ENCODE peak calls at places on chromosomes 3 and 15, in seven cellular contexts. R is OCI-LY7, E is GM23248, D is PC-9, Z is SK-N-SH, U is GM23338, C is PC-3. I is an unnamed sample. For H3K9me2, the result is how much of the 10 kb centered on the place peaks cover.

GRCh38 chr15:35439291-35439690 is 106.7 kb downstream of the DPH6 start:
- DNase-seq in R (no peak), E (peak), D (no peak), Z (no peak), U (no peak), C (peak), I (no peak)

GRCh38 chr15:97909291-97909891 is 51.1 kb upstream of the ARRDC4 start:
- DNase-seq in R (peak), E (peak), D (peak), Z (peak), U (peak), C (peak), I (peak)

GRCh38 chr3:72636947-72637647 is 211.1 kb downstream of the SHQ1 start:
- DNase-seq in R (no peak), E (no peak), D (no peak), Z (no peak), U (no peak), C (no peak), I (no peak)

GRCh38 chr3:25376346-25376745 is 51.7 kb upstream of the RARB start:
- DNase-seq in R (no peak), E (no peak), D (no peak), Z (no peak), U (no peak), C (no peak), I (peak)

GRCh38 chr3:172282850-172283249 is 165.4 kb downstream of the GHSR start:
- DNase-seq in R (no peak), E (no peak), D (no peak), Z (no peak), U (no peak), C (no peak), I (no peak)

GRCh38 chr3:12004741-12005513 is 739 bp downstream of the SYN2 start:
- DNase-seq in R (no peak), E (no peak), D (no peak), Z (peak), U (peak), C (no peak), I (no peak)

GRCh38 chr3:169847896-169848295 is 21.8 kb downstream of the LRRC31 start:
- DNase-seq in R (no peak), E (no peak), D (no peak), Z (no peak), U (no peak), C (no peak), I (no peak)

GRCh38 chr3:125110016-125110875 is 54.4 kb upstream of the HEG1 start:
- DNase-seq in R (no peak), E (peak), D (peak), Z (no peak), U (no peak), C (peak), I (peak)

GRCh38 chr3:99760602-99761001 is 57.1 kb upstream of the CMSS1 start:
- DNase-seq in R (no peak), E (no peak), D (no peak), Z (no peak), U (no peak), C (no peak), I (no peak)

GRCh38 chr3:87997298-87997697 is 61.5 kb downstream of the CGGBP1 start:
- DNase-seq in R (no peak), E (peak), D (no peak), Z (no peak), U (no peak), C (peak), I (no peak)

GRCh38 chr3:147449669-147450068 is 40.5 kb downstream of the ZIC1 start:
- DNase-seq in R (no peak), E (no peak), D (no peak), Z (no peak), U (peak), C (no peak), I (no peak)

GRCh38 chr3:126888186-126888760 is 94.6 kb upstream of the PLXNA1 start:
- DNase-seq in R (no peak), E (no peak), D (no peak), Z (no peak), U (no peak), C (no peak), I (no peak)

GRCh38 chr3:136659253-136659652 is 92.9 kb downstream of the STAG1 start:
- DNase-seq in R (peak), E (peak), D (no peak), Z (peak), U (peak), C (no peak), I (peak)

GRCh38 chr3:4565806-4566501 is 72.8 kb downstream of the ITPR1 start:
- DNase-seq in R (no peak), E (no peak), D (peak), Z (no peak), U (no peak), C (peak), I (peak)

GRCh38 chr3:120894285-120894684 is 13.7 kb upstream of the STXBP5L start:
- DNase-seq in R (no peak), E (no peak), D (no peak), Z (no peak), U (no peak), C (peak), I (peak)

GRCh38 chr3:62567097-62568021 is 194.0 kb upstream of the FEZF2 start:
- DNase-seq in R (no peak), E (peak), D (no peak), Z (no peak), U (no peak), C (no peak), I (peak)

GRCh38 chr15:67137319-67137718 is 71.9 kb downstream of the SMAD3 start:
- DNase-seq in R (no peak), E (no peak), D (no peak), Z (no peak), U (no peak), C (no peak), I (no peak)

GRCh38 chr3:31246293-31247062 is 286.2 kb upstream of the STT3B start:
- DNase-seq in R (no peak), E (no peak), D (no peak), Z (no peak), U (no peak), C (no peak), I (no peak)

GRCh38 chr3:34376691-34377090 is 578.3 kb downstream of the PDCD6IP start:
- DNase-seq in R (no peak), E (no peak), D (no peak), Z (no peak), U (no peak), C (no peak), I (no peak)

GRCh38 chr3:134055661-134056060 is 25.9 kb upstream of the SLCO2A1 start:
- DNase-seq in R (no peak), E (no peak), D (no peak), Z (no peak), U (no peak), C (no peak), I (no peak)

GRCh38 chr3:187770224-187770623 is 25.0 kb upstream of the BCL6 start:
- DNase-seq in R (peak), E (no peak), D (peak), Z (no peak), U (no peak), C (no peak), I (no peak)

GRCh38 chr3:179323197-179323901 is 518 bp downstream of the ZNF639 start:
- DNase-seq in R (peak), E (peak), D (peak), Z (peak), U (peak), C (peak), I (peak)

GRCh38 chr3:48679416-48680380 is 6.0 kb downstream of the NCKIPSD start:
- DNase-seq in R (peak), E (no peak), D (no peak), Z (no peak), U (no peak), C (no peak), I (no peak)

GRCh38 chr15:74200871-74201419 is 1.6 kb downstream of the STRA6 start:
- DNase-seq in R (no peak), E (peak), D (peak), Z (peak), U (no peak), C (peak), I (no peak)

GRCh38 chr3:10361375-10361774 is 40.5 kb upstream of the SEC13 start:
- DNase-seq in R (peak), E (no peak), D (no peak), Z (no peak), U (no peak), C (no peak), I (no peak)

GRCh38 chr3:179105881-179106280 is 34.3 kb upstream of the ZMAT3 start:
- DNase-seq in R (no peak), E (no peak), D (no peak), Z (no peak), U (no peak), C (no peak), I (no peak)

GRCh38 chr3:107634142-107634489 is 111.4 kb downstream of the BBX start:
- DNase-seq in R (no peak), E (no peak), D (no peak), Z (no peak), U (no peak), C (no peak), I (no peak)

GRCh38 chr3:176362191-176362731 is 835.0 kb downstream of the TBL1XR1 start:
- DNase-seq in R (no peak), E (no peak), D (no peak), Z (no peak), U (peak), C (no peak), I (peak)

DNA sequence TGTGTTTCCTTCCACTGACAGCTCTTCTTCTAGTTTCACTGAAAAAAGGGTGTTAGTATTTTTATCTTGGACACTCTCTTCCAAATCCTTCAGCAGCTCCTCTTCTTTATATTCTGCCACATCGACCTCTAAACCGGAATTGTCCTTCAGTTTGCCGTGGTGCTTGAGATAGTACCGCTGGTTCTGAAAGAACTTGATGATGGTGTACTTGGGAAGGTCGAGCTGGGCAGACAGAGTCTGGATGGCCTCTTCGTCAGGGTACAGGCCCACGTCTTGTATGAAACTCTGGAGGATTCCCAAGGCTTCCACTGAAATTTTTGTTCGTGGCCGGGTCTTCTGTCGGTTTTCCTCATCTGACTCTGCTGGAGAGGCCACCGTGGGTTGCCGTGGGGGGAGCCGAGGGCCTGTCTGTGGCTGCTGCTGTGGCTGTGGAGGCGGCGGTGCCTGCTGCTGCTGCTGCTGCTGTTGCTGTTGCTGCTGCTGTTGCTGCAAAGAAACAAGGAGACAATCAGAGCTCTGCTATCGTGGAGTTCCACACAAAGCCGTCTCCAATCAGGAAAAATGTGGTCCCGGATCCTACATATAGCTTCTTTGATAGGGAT is 75.8 kb downstream of the SATB1 start:
- DNase-seq in R (no peak), E (no peak), D (no peak), Z (no peak), U (no peak), C (no peak), I (no peak)
- H3K27ac ChIP-seq in R (no peak), E (no peak), D (no peak), Z (no peak), U (no peak), C (no peak), I (no peak)

DNA sequence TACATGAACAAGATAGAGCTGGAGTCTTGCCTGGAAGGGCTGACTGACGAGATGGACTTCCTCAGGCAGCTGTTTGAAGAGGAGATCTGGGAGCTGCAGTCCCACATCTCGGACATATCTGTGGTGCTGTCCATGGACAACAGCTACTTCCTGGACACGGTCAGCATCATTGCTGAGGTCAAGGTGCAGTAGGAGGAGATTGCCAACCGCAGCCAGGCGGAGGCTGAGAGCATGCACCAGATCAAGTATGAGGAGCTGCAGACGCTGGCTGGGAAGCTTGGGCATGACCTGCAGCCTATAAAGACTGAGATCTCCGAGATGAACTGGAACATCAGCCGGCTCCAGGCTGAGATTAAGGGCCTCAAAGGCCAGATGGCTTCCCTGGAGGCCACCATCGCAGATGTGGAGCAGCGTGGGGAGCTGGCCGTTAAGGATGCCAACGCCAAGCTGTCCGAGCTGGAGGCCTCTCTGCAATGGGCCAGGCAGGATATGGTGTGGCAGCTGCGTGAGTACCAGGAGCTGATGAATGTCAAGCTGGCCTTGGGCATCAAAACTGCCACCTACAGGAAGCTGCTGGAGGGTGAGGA is 5.5 kb upstream of the LARP6 start:
- DNase-seq in R (no peak), E (no peak), D (no peak), Z (no peak), U (no peak), C (no peak), I (no peak)
- H3K9me2 ChIP-seq in R (under half), E (under half), D (under half), Z (under half), U (under half), C (under half), I (under half)

GRCh38 chr15:40380636-40381035 is 1.9 kb upstream of the KNSTRN start:
- DNase-seq in R (no peak), E (no peak), D (no peak), Z (no peak), U (no peak), C (no peak), I (no peak)

GRCh38 chr15:40379374-40379773 is 3.1 kb upstream of the KNSTRN start:
- DNase-seq in R (no peak), E (no peak), D (no peak), Z (no peak), U (no peak), C (no peak), I (no peak)

GRCh38 chr15:40379853-40380252 is 2.7 kb upstream of the KNSTRN start:
- DNase-seq in R (no peak), E (peak), D (peak), Z (no peak), U (no peak), C (peak), I (peak)

GRCh38 chr15:40381818-40382529 is 547 bp upstream of the KNSTRN start:
- DNase-seq in R (no peak), E (no peak), D (no peak), Z (no peak), U (no peak), C (no peak), I (no peak)

DNA sequence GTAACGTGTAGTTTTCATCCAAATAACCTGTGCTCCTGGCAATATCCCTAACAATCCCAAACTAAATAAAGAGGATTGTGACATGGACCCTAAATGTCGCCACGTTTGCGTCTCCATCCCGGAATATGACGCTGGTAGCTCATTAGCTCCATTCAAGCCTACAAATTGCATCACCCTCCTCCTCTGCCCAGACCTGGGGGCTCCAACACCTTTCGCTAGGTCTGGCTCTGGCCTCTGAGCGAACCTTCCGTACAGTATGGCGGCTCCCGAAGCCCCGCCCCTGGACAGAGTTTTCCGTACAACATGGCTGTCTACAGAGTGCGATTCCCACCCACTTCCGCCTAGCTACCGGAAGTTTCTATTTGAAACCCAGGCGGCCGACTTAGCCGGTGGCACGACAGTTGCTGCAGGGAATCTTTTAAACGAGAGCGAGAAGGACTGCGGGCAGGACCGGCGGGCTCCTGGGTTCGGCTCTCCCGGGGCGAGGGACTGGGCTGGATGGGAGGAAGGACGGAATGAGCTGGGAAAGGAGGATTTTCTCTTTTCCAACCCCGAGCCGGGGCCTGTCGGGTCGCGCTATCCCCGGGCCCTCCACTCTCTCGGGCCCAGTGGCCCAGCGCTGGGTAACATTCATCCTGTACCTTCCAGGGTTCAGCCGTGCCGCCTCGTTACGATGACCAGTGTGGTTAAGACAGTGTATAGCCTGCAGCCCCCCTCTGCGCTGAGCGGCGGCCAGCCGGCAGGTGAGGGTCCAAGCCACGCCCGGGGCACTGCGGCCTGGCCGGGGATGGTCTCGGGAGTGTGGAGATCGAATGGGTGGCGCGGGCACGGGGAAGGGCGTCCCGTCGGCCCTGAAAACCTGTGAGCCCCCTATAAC is at the start of gene KNSTRN:
- DNase-seq in R (peak), E (peak), D (peak), Z (peak), U (peak), C (peak), I (peak)
- H3K27ac ChIP-seq in R (peak), E (peak), D (peak), Z (peak), U (peak), C (peak), I (peak)

DNA sequence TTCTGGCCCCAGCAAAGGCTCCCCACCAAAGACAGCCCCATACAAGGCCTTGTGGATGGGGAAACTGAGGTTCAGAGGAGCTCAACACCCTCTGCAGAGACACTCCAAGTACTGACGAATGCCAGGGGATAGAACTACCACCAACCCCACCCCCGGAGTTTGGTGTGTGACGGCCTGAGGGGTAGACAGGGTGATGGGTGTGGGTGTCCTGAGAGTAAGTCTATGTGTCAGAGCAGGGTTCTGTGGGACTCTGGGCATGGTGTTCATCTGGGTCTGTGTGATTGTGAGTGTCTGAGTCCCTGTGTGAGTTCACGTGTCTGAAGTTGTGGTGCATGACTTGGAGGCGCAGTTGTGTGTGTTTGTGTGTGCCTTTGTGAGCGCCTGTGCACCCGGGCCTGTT is 7.4 kb downstream of the PTH1R start:
- DNase-seq in R (no peak), E (no peak), D (no peak), Z (no peak), U (no peak), C (no peak), I (no peak)
- H3K9me2 ChIP-seq in R (under half), E (under half), D (under half), Z (under half), U (under half), C (under half), I (under half)

GRCh38 chr15:90202929-90203328 is 1.8 kb downstream of the SEMA4B start:
- DNase-seq in R (no peak), E (no peak), D (no peak), Z (no peak), U (no peak), C (no peak), I (no peak)

GRCh38 chr15:90203922-90204321 is 2.8 kb downstream of the SEMA4B start:
- DNase-seq in R (no peak), E (no peak), D (no peak), Z (no peak), U (no peak), C (no peak), I (no peak)

GRCh38 chr15:90205050-90205848 is 4.1 kb downstream of the SEMA4B start:
- DNase-seq in R (no peak), E (no peak), D (no peak), Z (peak), U (no peak), C (no peak), I (no peak)

GRCh38 chr15:90201944-90202375 is 830 bp downstream of the SEMA4B start:
- DNase-seq in R (no peak), E (peak), D (no peak), Z (peak), U (peak), C (no peak), I (no peak)

DNA sequence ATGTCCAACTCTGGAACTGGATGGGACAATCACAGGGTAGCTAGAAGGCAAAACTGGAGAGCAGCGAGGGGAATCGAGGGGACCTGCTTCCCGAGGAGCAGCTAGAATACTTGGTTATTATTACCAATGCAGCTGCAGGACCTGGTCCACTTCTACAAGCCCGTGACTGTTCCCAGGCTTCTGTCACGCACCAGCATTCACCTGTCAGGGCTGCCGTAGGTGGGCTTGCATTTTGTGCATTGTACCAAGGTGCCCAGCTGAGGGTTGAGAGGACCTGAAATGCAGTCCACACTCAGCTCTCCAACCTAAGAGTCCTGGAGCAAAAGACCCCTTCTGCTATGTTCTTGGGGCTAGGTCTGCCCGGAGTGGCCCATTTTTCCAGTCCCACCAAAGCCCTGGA is 2.3 kb downstream of the SEMA4B start:
- DNase-seq in R (no peak), E (no peak), D (no peak), Z (no peak), U (no peak), C (no peak), I (no peak)
- H3K27ac ChIP-seq in R (no peak), E (no peak), D (peak), Z (no peak), U (no peak), C (no peak), I (no peak)

DNA sequence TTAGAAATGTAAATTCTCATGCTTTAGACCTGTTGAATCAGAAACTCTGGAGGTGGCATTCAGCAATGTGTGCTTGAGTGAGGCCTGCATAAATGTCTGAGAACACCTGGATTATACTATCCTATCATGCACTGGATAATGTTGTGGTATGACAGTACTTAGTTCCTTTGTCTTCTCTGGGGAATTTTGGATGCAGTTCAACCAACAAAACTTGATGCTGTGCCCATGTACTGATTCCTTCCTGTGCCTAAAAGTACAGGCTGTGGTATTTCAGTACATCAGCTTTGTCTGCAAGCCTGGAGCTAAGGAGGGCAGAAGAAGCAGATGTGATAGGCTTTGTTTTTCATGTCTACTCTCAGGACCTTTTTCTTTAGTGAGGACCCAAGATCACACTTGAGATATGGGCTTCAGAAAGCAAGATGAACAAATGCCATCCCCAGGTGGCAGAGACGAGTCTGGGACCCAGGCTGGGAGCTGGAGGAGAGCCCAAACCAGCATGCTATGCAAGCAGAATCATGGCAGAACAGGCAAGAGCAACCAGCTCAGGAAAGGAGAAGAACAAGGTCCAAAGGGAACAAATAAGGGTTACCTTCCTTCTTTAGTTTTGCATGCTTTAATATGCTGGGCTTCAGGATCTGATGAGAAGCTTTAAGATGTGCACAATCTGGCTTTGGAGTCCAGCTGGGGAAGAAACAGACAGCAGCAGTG is 124.7 kb downstream of the MYRIP start:
- DNase-seq in R (no peak), E (no peak), D (no peak), Z (no peak), U (no peak), C (no peak), I (no peak)
- H3K9me2 ChIP-seq in R (under half), E (under half), D (under half), Z (under half), U (under half), C (under half), I (under half)